ENCODE peak calls at places on chromosomes 2 and 18, in ten cellular contexts. A, M, F, J, I, S, Z, H, V and P are unnamed samples.

GRCh38 chr2:65204461-65205230 is 23.0 kb upstream of the ACTR2 start:
- DNase-seq in A (no peak), M (no peak), F (no peak), J (peak), I (no peak), S (no peak), Z (no peak), H (peak), V (no peak), P (no peak)

GRCh38 chr2:226256237-226256636 is 543.4 kb downstream of the IRS1 start:
- DNase-seq in A (no peak), M (peak), F (no peak), J (peak), I (peak), S (no peak), Z (peak), H (no peak), V (peak), P (no peak)

GRCh38 chr18:8503287-8503686 is 106.0 kb upstream of the RAB12 start:
- DNase-seq in A (no peak), M (no peak), F (no peak), J (no peak), I (no peak), S (no peak), Z (no peak), H (no peak), V (no peak), P (no peak)

GRCh38 chr2:112636605-112637288 is 9.0 kb upstream of the SLC20A1 start:
- DNase-seq in A (peak), M (no peak), F (no peak), J (no peak), I (no peak), S (no peak), Z (no peak), H (no peak), V (no peak), P (no peak)

GRCh38 chr2:133523406-133523805 is 44.9 kb downstream of the NCKAP5 start:
- DNase-seq in A (no peak), M (no peak), F (no peak), J (peak), I (no peak), S (no peak), Z (no peak), H (no peak), V (no peak), P (no peak)

GRCh38 chr2:121162893-121163292 is 122.1 kb downstream of the TFCP2L1 start:
- DNase-seq in A (no peak), M (no peak), F (no peak), J (no peak), I (no peak), S (no peak), Z (no peak), H (no peak), V (no peak), P (no peak)

GRCh38 chr2:123518387-123518786 is 506.7 kb upstream of the CNTNAP5 start:
- DNase-seq in A (no peak), M (peak), F (no peak), J (no peak), I (peak), S (no peak), Z (peak), H (no peak), V (no peak), P (no peak)

GRCh38 chr2:120661551-120661950 is 74.1 kb upstream of the GLI2 start:
- DNase-seq in A (no peak), M (no peak), F (no peak), J (no peak), I (no peak), S (no peak), Z (peak), H (no peak), V (no peak), P (no peak)

GRCh38 chr2:137190411-137191190 is 425.3 kb downstream of the THSD7B start:
- DNase-seq in A (no peak), M (no peak), F (no peak), J (no peak), I (no peak), S (no peak), Z (no peak), H (no peak), V (no peak), P (no peak)

GRCh38 chr2:69143726-69144360 is 130.9 kb downstream of the ANTXR1 start:
- DNase-seq in A (no peak), M (no peak), F (no peak), J (no peak), I (no peak), S (no peak), Z (no peak), H (no peak), V (no peak), P (no peak)

GRCh38 chr2:147934881-147935280 is 85.7 kb downstream of the ORC4 start:
- DNase-seq in A (no peak), M (peak), F (no peak), J (peak), I (no peak), S (no peak), Z (no peak), H (no peak), V (no peak), P (no peak)

GRCh38 chr2:34102359-34102758 is 503.3 kb upstream of the FAM98A start:
- DNase-seq in A (no peak), M (peak), F (no peak), J (peak), I (peak), S (no peak), Z (peak), H (no peak), V (no peak), P (no peak)

GRCh38 chr2:40451926-40452605 is at the start of gene SLC8A1:
- DNase-seq in A (no peak), M (peak), F (peak), J (peak), I (peak), S (peak), Z (peak), H (peak), V (no peak), P (no peak)

GRCh38 chr2:200640906-200641305 is 55.1 kb downstream of the AOX1 start:
- DNase-seq in A (no peak), M (peak), F (no peak), J (no peak), I (no peak), S (no peak), Z (peak), H (no peak), V (no peak), P (no peak)

GRCh38 chr2:25672500-25673169 is 742 bp downstream of the DTNB start:
- DNase-seq in A (peak), M (peak), F (peak), J (peak), I (peak), S (peak), Z (peak), H (peak), V (no peak), P (no peak)

GRCh38 chr18:70039186-70039585 is 91.5 kb upstream of the CD226 start:
- DNase-seq in A (no peak), M (no peak), F (no peak), J (no peak), I (no peak), S (no peak), Z (no peak), H (no peak), V (no peak), P (no peak)

GRCh38 chr2:237726401-237726830 is 72.2 kb upstream of the RBM44 start:
- DNase-seq in A (no peak), M (peak), F (no peak), J (peak), I (no peak), S (no peak), Z (peak), H (no peak), V (peak), P (no peak)

DNA sequence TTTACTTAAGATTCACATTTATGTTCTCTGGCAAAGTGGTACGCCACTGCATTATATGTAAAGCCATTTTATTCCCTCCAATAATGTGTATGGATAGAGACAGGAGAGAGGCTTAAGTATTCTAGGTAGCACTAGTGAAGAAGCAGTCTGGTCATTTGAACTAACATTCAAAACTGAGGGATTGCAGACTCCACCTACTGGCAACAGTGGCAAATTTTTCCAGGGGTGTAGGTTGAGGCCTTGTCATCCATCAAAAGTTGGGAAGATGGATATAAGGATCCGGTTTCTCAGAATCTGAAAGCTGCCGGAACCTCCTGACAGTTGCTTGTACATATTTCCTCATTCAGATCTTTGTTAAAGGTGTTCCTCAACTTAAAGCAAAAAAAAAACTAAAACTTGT is 465.5 kb upstream of the FSHR start:
- DNase-seq in A (no peak), M (no peak), F (no peak), J (no peak), I (no peak), S (no peak), Z (no peak), H (no peak), V (no peak), P (no peak)
- TF ChIP-seq CTCF in A (no peak), M (no peak), F (no peak), J (no peak), I (peak), S (no peak), Z (no peak), H (no peak), V (no peak), P (no peak)

GRCh38 chr2:118148133-118148532 is 59.9 kb downstream of the INSIG2 start:
- DNase-seq in A (no peak), M (no peak), F (no peak), J (no peak), I (no peak), S (no peak), Z (no peak), H (no peak), V (no peak), P (no peak)
- H3K4me3 ChIP-seq in A (no peak), M (no peak), F (no peak), J (no peak), I (no peak), S (no peak), Z (no peak), H (no peak), V (no peak), P (no peak)

DNA sequence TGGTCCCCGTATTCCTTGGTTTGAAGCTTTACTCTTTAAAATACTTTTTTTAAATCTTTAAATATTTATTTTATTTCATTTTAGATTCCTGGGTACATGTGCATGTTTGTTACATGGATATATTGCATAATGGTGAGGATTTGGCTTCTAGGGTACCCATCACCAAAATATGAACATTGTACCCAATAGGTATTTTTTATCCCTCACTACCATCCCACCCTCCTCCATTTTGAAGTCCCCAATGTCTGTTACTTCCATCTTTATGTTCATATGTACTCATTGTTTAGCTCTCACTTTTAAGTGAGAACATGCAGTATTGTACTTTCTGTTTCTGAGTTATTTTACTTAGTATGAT is 59.5 kb upstream of the IL1RL1 start:
- DNase-seq in A (no peak), M (no peak), F (no peak), J (no peak), I (no peak), S (no peak), Z (no peak), H (no peak), V (no peak), P (no peak)
- TF ChIP-seq CTCF in A (no peak), M (no peak), F (no peak), J (no peak), I (no peak), S (no peak), Z (no peak), H (no peak), V (no peak), P (no peak)

GRCh38 chr2:12721571-12722444 is 5.1 kb downstream of the TRIB2 start:
- DNase-seq in A (peak), M (peak), F (no peak), J (peak), I (peak), S (no peak), Z (peak), H (no peak), V (no peak), P (no peak)
- H3K4me3 ChIP-seq in A (no peak), M (peak), F (peak), J (peak), I (peak), S (peak), Z (peak), H (peak), V (no peak), P (no peak)

GRCh38 chr2:222797871-222798270 is 63.0 kb upstream of the ACSL3 start:
- DNase-seq in A (no peak), M (no peak), F (no peak), J (no peak), I (no peak), S (no peak), Z (no peak), H (no peak), V (no peak), P (no peak)
- TF ChIP-seq CTCF in A (no peak), M (no peak), F (no peak), J (no peak), I (no peak), S (no peak), Z (no peak), H (no peak), V (no peak), P (no peak)

GRCh38 chr2:10120158-10120937 is 2.2 kb upstream of the RRM2 start:
- DNase-seq in A (peak), M (peak), F (peak), J (peak), I (peak), S (peak), Z (peak), H (peak), V (peak), P (peak)

GRCh38 chr2:10120938-10121574 is 1.5 kb upstream of the RRM2 start:
- DNase-seq in A (no peak), M (peak), F (no peak), J (peak), I (peak), S (no peak), Z (no peak), H (peak), V (no peak), P (no peak)

GRCh38 chr2:10122500-10123280 is at the start of gene RRM2:
- DNase-seq in A (peak), M (peak), F (peak), J (peak), I (peak), S (peak), Z (peak), H (peak), V (peak), P (peak)

GRCh38 chr2:10119027-10119325 is 3.6 kb upstream of the RRM2 start:
- DNase-seq in A (no peak), M (no peak), F (no peak), J (no peak), I (no peak), S (no peak), Z (no peak), H (no peak), V (no peak), P (no peak)

DNA sequence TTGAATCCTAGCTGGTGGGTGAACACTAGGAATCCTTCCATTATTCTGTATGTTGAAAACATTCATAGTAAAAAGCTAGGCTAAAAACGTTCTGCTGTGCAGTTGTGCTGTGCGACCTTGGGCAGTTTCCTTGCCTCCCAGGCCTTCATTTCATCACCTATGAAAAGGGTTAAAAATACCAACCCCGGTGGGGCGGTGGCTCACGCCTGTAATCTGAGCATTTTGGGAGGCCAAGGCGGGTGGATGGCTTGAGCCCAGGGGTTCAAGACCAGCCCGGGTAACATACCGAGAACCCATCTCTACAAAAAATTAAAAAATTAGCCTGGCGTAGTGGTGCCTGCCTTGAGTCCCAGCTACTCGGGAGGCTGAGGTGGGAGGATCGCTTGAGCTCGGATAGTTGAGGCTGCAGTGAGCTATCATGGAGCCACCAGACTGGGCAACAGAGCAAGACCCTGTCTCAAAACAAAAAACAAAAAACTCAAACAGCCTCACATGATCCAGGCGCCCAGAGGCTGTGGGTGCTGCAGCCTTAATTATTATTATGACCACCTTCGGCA is 2.9 kb upstream of the RRM2 start:
- DNase-seq in A (no peak), M (no peak), F (peak), J (no peak), I (no peak), S (no peak), Z (no peak), H (peak), V (no peak), P (no peak)
- H3K4me3 ChIP-seq in A (peak), M (peak), F (peak), J (peak), I (peak), S (peak), Z (peak), H (peak), V (peak), P (peak)

GRCh38 chr2:231387904-231388724 is 7.4 kb upstream of the B3GNT7 start:
- DNase-seq in A (no peak), M (peak), F (peak), J (peak), I (peak), S (no peak), Z (peak), H (no peak), V (no peak), P (no peak)

GRCh38 chr2:231384970-231385369 is 10.5 kb upstream of the B3GNT7 start:
- DNase-seq in A (no peak), M (no peak), F (no peak), J (no peak), I (peak), S (no peak), Z (no peak), H (no peak), V (no peak), P (no peak)

GRCh38 chr2:231386446-231386845 is 9.1 kb upstream of the B3GNT7 start:
- DNase-seq in A (no peak), M (peak), F (no peak), J (peak), I (peak), S (no peak), Z (peak), H (no peak), V (peak), P (no peak)

GRCh38 chr2:231383701-231384435 is 11.6 kb upstream of the B3GNT7 start:
- DNase-seq in A (no peak), M (no peak), F (peak), J (no peak), I (no peak), S (no peak), Z (no peak), H (no peak), V (no peak), P (no peak)

DNA sequence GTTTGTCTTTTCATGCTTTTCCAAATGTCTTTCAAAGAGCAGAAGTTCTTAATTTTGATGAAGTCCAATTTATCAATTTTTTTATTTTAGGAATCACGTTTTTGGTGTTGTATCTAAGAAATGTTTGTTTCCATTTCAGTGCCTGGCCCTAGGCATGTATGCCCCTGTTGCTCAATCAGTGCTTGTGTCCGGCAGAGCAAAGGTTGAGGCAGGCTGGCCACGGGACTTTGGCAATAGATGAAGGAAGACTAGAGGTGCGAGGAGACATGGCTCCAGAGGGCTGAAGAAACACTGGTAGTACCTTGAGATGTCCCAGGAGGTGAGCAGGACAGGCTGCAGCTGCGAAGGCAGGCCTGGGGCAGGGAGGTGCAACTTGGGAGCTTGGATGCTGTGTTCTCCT is 10.1 kb upstream of the B3GNT7 start:
- DNase-seq in A (no peak), M (no peak), F (peak), J (no peak), I (no peak), S (no peak), Z (no peak), H (no peak), V (no peak), P (no peak)
- TF ChIP-seq CTCF in A (no peak), M (no peak), F (no peak), J (no peak), I (no peak), S (no peak), Z (no peak), H (no peak), V (no peak), P (no peak)

DNA sequence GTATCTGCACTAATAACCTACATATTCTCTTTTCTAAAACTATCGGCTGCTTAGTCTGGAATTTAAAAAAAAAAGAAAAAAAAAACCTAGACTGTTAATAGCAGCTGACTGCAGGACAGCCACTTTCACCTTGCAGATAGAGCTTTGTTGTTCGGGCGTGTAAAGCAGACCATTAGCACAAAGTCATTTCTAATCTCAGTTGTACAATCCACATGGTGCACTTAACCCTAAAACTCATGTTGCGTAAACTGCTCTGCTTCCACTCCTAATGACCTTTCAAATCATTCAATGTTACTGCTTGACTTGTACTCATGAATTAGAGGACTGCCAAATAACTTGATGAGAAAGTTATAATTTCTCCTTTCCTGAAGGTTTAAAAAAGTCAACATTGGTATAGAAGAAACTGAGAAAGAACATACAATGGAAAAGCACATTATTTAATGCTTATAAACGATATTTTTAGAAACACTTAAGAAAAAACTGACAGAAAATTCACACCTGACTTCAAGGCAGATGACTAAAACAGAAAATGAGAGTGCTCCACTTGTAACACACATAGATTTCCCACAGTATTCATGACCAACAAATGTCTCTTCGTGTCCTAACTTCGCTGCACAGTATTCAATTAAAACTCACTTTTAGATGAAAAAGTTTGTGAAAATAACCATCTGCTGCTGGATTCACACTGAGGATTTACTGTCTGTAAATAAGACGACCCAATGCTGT is 2.6 kb downstream of the CDH2 start:
- DNase-seq in A (no peak), M (no peak), F (no peak), J (no peak), I (no peak), S (no peak), Z (no peak), H (no peak), V (no peak), P (no peak)
- H3K4me3 ChIP-seq in A (no peak), M (peak), F (no peak), J (no peak), I (no peak), S (peak), Z (no peak), H (no peak), V (no peak), P (no peak)